ENCODE peak calls at places on chromosomes 2 and 18, in ten cellular contexts. One of them, this sample, is unnamed.

GRCh38 chr2:24083567-24084385 is 858 bp downstream of the TP53I3 start:
- DNase-seq in type B pancreatic cell: no peak
- DNase-seq in Calu3: peak
- DNase-seq in HCT116: peak
- DNase-seq in activated B cell treated with CpG ODN at 0.5 μM for 24 hours: no peak
- DNase-seq in spleen: no peak
- DNase-seq in dorsolateral prefrontal cortex: no peak
- DNase-seq in astrocyte: peak
- DNase-seq in stomach: peak
- DNase-seq in A549: peak
- DNase-seq in this sample: peak

GRCh38 chr2:229060147-229060546 is 210.9 kb downstream of the PID1 start:
- DNase-seq in type B pancreatic cell: no peak
- DNase-seq in Calu3: no peak
- DNase-seq in HCT116: no peak
- DNase-seq in activated B cell treated with CpG ODN at 0.5 μM for 24 hours: no peak
- DNase-seq in spleen: no peak
- DNase-seq in dorsolateral prefrontal cortex: no peak
- DNase-seq in astrocyte: no peak
- DNase-seq in stomach: no peak
- DNase-seq in A549: no peak
- DNase-seq in this sample: no peak

GRCh38 chr2:232525796-232526195 is at the start of gene CHRND:
- DNase-seq in type B pancreatic cell: no peak
- DNase-seq in Calu3: no peak
- DNase-seq in HCT116: no peak
- DNase-seq in activated B cell treated with CpG ODN at 0.5 μM for 24 hours: no peak
- DNase-seq in spleen: no peak
- DNase-seq in dorsolateral prefrontal cortex: no peak
- DNase-seq in astrocyte: no peak
- DNase-seq in stomach: no peak
- DNase-seq in A549: peak
- DNase-seq in this sample: no peak

GRCh38 chr2:174492963-174493431 is 6.2 kb upstream of the GPR155 start:
- DNase-seq in type B pancreatic cell: no peak
- DNase-seq in Calu3: no peak
- DNase-seq in HCT116: no peak
- DNase-seq in activated B cell treated with CpG ODN at 0.5 μM for 24 hours: peak
- DNase-seq in spleen: peak
- DNase-seq in dorsolateral prefrontal cortex: no peak
- DNase-seq in astrocyte: no peak
- DNase-seq in stomach: no peak
- DNase-seq in A549: no peak
- DNase-seq in this sample: no peak

GRCh38 chr18:7541835-7542234 is 25.3 kb upstream of the PTPRM start:
- DNase-seq in type B pancreatic cell: no peak
- DNase-seq in Calu3: no peak
- DNase-seq in HCT116: no peak
- DNase-seq in activated B cell treated with CpG ODN at 0.5 μM for 24 hours: no peak
- DNase-seq in spleen: no peak
- DNase-seq in dorsolateral prefrontal cortex: no peak
- DNase-seq in astrocyte: no peak
- DNase-seq in stomach: no peak
- DNase-seq in A549: no peak
- DNase-seq in this sample: no peak

GRCh38 chr18:23155537-23155936 is 20.3 kb downstream of the CABLES1 start:
- DNase-seq in type B pancreatic cell: no peak
- DNase-seq in Calu3: no peak
- DNase-seq in HCT116: no peak
- DNase-seq in activated B cell treated with CpG ODN at 0.5 μM for 24 hours: no peak
- DNase-seq in spleen: no peak
- DNase-seq in dorsolateral prefrontal cortex: no peak
- DNase-seq in astrocyte: no peak
- DNase-seq in stomach: no peak
- DNase-seq in A549: no peak
- DNase-seq in this sample: no peak

GRCh38 chr2:200258881-200259576 is 47.5 kb upstream of the SPATS2L start:
- DNase-seq in type B pancreatic cell: no peak
- DNase-seq in Calu3: peak
- DNase-seq in HCT116: no peak
- DNase-seq in activated B cell treated with CpG ODN at 0.5 μM for 24 hours: no peak
- DNase-seq in spleen: no peak
- DNase-seq in dorsolateral prefrontal cortex: no peak
- DNase-seq in astrocyte: no peak
- DNase-seq in stomach: no peak
- DNase-seq in A549: no peak
- DNase-seq in this sample: no peak

GRCh38 chr2:158624071-158624470 is 167.3 kb downstream of the PKP4 start:
- DNase-seq in type B pancreatic cell: no peak
- DNase-seq in Calu3: no peak
- DNase-seq in HCT116: no peak
- DNase-seq in activated B cell treated with CpG ODN at 0.5 μM for 24 hours: no peak
- DNase-seq in spleen: no peak
- DNase-seq in dorsolateral prefrontal cortex: no peak
- DNase-seq in astrocyte: no peak
- DNase-seq in stomach: no peak
- DNase-seq in A549: no peak
- DNase-seq in this sample: no peak

GRCh38 chr2:130836501-130837174 is at the start of gene ARHGEF4:
- DNase-seq in type B pancreatic cell: no peak
- DNase-seq in Calu3: peak
- DNase-seq in HCT116: peak
- DNase-seq in activated B cell treated with CpG ODN at 0.5 μM for 24 hours: no peak
- DNase-seq in spleen: peak
- DNase-seq in dorsolateral prefrontal cortex: no peak
- DNase-seq in astrocyte: no peak
- DNase-seq in stomach: peak
- DNase-seq in A549: peak
- DNase-seq in this sample: no peak

GRCh38 chr18:4017479-4017878 is 437.6 kb downstream of the DLGAP1 start:
- DNase-seq in type B pancreatic cell: no peak
- DNase-seq in Calu3: peak
- DNase-seq in HCT116: peak
- DNase-seq in activated B cell treated with CpG ODN at 0.5 μM for 24 hours: no peak
- DNase-seq in spleen: no peak
- DNase-seq in dorsolateral prefrontal cortex: no peak
- DNase-seq in astrocyte: no peak
- DNase-seq in stomach: no peak
- DNase-seq in A549: peak
- DNase-seq in this sample: no peak

DNA sequence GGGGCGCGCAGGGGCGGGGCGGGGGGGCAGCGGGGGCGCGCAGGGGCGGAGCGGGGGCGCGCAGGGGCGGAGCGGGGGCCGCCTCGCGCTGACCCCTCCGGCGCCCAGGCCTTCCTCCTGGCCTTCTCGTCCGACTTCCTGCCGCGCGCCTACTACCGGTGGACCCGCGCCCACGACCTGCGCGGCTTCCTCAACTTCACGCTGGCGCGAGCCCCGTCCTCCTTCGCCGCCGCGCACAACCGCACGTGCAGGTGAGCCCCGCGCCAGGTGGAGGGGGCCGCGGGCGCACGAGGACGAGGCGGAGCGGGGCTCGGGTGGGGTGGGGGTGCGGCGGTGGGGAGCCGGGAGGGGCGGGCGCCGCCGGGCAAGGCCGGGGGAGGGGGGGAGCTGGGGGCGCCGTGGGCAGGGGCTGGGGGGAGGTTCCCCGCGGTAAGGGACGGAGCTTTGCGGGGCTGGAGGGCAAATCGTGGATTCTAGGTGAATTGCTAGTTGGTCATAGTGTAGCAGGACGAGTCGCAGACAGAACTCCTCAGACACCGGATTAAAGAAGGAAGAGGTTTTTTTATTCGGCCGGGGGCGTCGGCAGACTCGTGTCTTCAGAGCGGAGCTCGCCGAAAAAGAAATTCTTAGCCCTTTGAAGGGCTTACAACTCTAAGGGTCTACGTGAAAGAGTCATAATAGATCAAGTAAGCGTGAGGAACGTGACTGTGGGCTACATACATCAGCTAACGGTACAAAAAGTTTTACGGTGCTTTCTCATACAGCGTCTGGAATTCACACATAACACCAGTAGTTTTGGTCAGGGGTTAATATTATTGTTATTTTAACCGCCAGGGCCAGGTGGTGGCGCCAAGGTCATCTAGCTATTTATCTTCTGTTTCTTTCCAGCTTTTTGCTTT is 29.9 kb downstream of the ANO7 start:
- DNase-seq in type B pancreatic cell: no peak
- DNase-seq in Calu3: peak
- DNase-seq in HCT116: no peak
- DNase-seq in activated B cell treated with CpG ODN at 0.5 μM for 24 hours: peak
- DNase-seq in spleen: peak
- DNase-seq in dorsolateral prefrontal cortex: no peak
- DNase-seq in astrocyte: no peak
- DNase-seq in stomach: peak
- DNase-seq in A549: peak
- DNase-seq in this sample: no peak
- TF ChIP-seq CTCF in type B pancreatic cell: peak
- TF ChIP-seq CTCF in Calu3: no peak
- TF ChIP-seq CTCF in HCT116: no peak
- TF ChIP-seq CTCF in activated B cell treated with CpG ODN at 0.5 μM for 24 hours: no peak
- TF ChIP-seq CTCF in spleen: peak
- TF ChIP-seq CTCF in dorsolateral prefrontal cortex: peak
- TF ChIP-seq CTCF in astrocyte: no peak
- TF ChIP-seq CTCF in stomach: no peak
- TF ChIP-seq CTCF in A549: peak
- TF ChIP-seq CTCF in this sample: peak

DNA sequence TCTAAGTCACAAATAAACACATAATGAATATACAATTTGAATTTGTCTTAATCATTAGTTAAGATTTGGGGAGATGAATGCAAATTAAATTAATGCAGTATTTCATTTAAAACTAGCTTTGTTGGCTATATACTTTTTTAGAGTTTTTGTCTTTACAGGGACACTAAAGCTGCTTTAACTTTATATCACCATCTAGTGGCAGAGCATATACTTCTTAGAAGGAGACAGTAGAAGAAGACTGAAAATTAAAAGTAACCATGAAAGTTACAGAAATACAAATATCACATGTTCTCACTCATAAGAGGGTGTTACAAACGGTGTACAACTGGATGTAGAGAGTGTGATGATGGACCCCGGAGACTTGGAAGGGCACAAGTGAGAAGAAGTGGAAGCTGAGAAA is 268.3 kb upstream of the NETO1 start:
- DNase-seq in type B pancreatic cell: no peak
- DNase-seq in Calu3: no peak
- DNase-seq in HCT116: no peak
- DNase-seq in activated B cell treated with CpG ODN at 0.5 μM for 24 hours: no peak
- DNase-seq in spleen: no peak
- DNase-seq in dorsolateral prefrontal cortex: no peak
- DNase-seq in astrocyte: peak
- DNase-seq in stomach: no peak
- DNase-seq in A549: peak
- DNase-seq in this sample: peak
- TF ChIP-seq CTCF in type B pancreatic cell: peak
- TF ChIP-seq CTCF in Calu3: peak
- TF ChIP-seq CTCF in HCT116: no peak
- TF ChIP-seq CTCF in activated B cell treated with CpG ODN at 0.5 μM for 24 hours: no peak
- TF ChIP-seq CTCF in spleen: peak
- TF ChIP-seq CTCF in dorsolateral prefrontal cortex: peak
- TF ChIP-seq CTCF in astrocyte: peak
- TF ChIP-seq CTCF in stomach: no peak
- TF ChIP-seq CTCF in A549: peak
- TF ChIP-seq CTCF in this sample: peak

DNA sequence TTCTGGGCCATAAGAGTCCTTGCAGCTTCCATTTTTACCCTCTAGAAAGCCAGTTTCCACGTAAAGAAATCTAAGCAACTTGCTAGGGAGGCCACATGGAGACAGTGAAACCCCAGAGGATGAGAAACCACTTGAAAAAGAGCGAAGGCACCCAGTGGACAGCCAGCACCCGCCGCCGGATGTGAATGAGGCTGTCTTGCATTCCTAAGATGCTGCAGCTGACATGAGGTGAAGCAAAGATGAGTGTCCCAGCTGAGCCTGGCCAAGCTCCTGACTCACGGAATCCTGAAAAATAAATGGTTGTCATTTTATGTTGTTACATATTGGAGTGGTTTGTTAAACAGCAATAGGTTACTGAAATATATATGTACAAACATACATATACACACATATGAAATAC is 65.9 kb upstream of the STPG4 start:
- DNase-seq in type B pancreatic cell: no peak
- DNase-seq in Calu3: no peak
- DNase-seq in HCT116: no peak
- DNase-seq in activated B cell treated with CpG ODN at 0.5 μM for 24 hours: no peak
- DNase-seq in spleen: no peak
- DNase-seq in dorsolateral prefrontal cortex: no peak
- DNase-seq in astrocyte: peak
- DNase-seq in stomach: no peak
- DNase-seq in A549: no peak
- DNase-seq in this sample: peak
- TF ChIP-seq CTCF in type B pancreatic cell: no peak
- TF ChIP-seq CTCF in Calu3: no peak
- TF ChIP-seq CTCF in HCT116: no peak
- TF ChIP-seq CTCF in activated B cell treated with CpG ODN at 0.5 μM for 24 hours: no peak
- TF ChIP-seq CTCF in spleen: no peak
- TF ChIP-seq CTCF in dorsolateral prefrontal cortex: no peak
- TF ChIP-seq CTCF in astrocyte: no peak
- TF ChIP-seq CTCF in stomach: no peak
- TF ChIP-seq CTCF in A549: no peak
- TF ChIP-seq CTCF in this sample: no peak

GRCh38 chr18:39481281-39481680 is 1915.7 kb upstream of the CELF4 start:
- DNase-seq in type B pancreatic cell: no peak
- DNase-seq in Calu3: no peak
- DNase-seq in HCT116: no peak
- DNase-seq in activated B cell treated with CpG ODN at 0.5 μM for 24 hours: no peak
- DNase-seq in spleen: no peak
- DNase-seq in dorsolateral prefrontal cortex: no peak
- DNase-seq in astrocyte: no peak
- DNase-seq in stomach: no peak
- DNase-seq in A549: no peak
- DNase-seq in this sample: no peak

GRCh38 chr18:39487932-39488331 is 1922.3 kb upstream of the CELF4 start:
- DNase-seq in type B pancreatic cell: no peak
- DNase-seq in Calu3: no peak
- DNase-seq in HCT116: no peak
- DNase-seq in activated B cell treated with CpG ODN at 0.5 μM for 24 hours: no peak
- DNase-seq in spleen: no peak
- DNase-seq in dorsolateral prefrontal cortex: no peak
- DNase-seq in astrocyte: no peak
- DNase-seq in stomach: no peak
- DNase-seq in A549: no peak
- DNase-seq in this sample: no peak

GRCh38 chr18:39489426-39489825 is 1923.8 kb upstream of the CELF4 start:
- DNase-seq in type B pancreatic cell: no peak
- DNase-seq in Calu3: no peak
- DNase-seq in HCT116: no peak
- DNase-seq in activated B cell treated with CpG ODN at 0.5 μM for 24 hours: no peak
- DNase-seq in spleen: no peak
- DNase-seq in dorsolateral prefrontal cortex: no peak
- DNase-seq in astrocyte: peak
- DNase-seq in stomach: no peak
- DNase-seq in A549: no peak
- DNase-seq in this sample: no peak

GRCh38 chr18:39485696-39486095 is 1920.1 kb upstream of the CELF4 start:
- DNase-seq in type B pancreatic cell: no peak
- DNase-seq in Calu3: no peak
- DNase-seq in HCT116: no peak
- DNase-seq in activated B cell treated with CpG ODN at 0.5 μM for 24 hours: no peak
- DNase-seq in spleen: no peak
- DNase-seq in dorsolateral prefrontal cortex: no peak
- DNase-seq in astrocyte: peak
- DNase-seq in stomach: no peak
- DNase-seq in A549: no peak
- DNase-seq in this sample: peak

GRCh38 chr18:39486268-39486667 is 1920.7 kb upstream of the CELF4 start:
- DNase-seq in type B pancreatic cell: no peak
- DNase-seq in Calu3: no peak
- DNase-seq in HCT116: no peak
- DNase-seq in activated B cell treated with CpG ODN at 0.5 μM for 24 hours: no peak
- DNase-seq in spleen: no peak
- DNase-seq in dorsolateral prefrontal cortex: no peak
- DNase-seq in astrocyte: no peak
- DNase-seq in stomach: no peak
- DNase-seq in A549: no peak
- DNase-seq in this sample: no peak
- TF ChIP-seq CTCF in type B pancreatic cell: peak
- TF ChIP-seq CTCF in Calu3: no peak
- TF ChIP-seq CTCF in HCT116: no peak
- TF ChIP-seq CTCF in activated B cell treated with CpG ODN at 0.5 μM for 24 hours: no peak
- TF ChIP-seq CTCF in spleen: no peak
- TF ChIP-seq CTCF in dorsolateral prefrontal cortex: no peak
- TF ChIP-seq CTCF in astrocyte: no peak
- TF ChIP-seq CTCF in stomach: no peak
- TF ChIP-seq CTCF in A549: no peak
- TF ChIP-seq CTCF in this sample: peak

This sample was measured in HFFc6.